ENCODE peak calls at places on chromosomes 5 and 9, in seven cellular contexts. One of them, this sample, is unnamed.

GRCh38 chr9:127565231-127565630 is 46.8 kb upstream of the STXBP1 start:
- DNase-seq in right lobe of liver: no peak
- DNase-seq in SK-N-SH: no peak
- DNase-seq in omental fat pad: no peak
- DNase-seq in fibroblast of the aortic adventitia: no peak
- DNase-seq in cardiac muscle cell: no peak
- DNase-seq in AG04450: no peak
- DNase-seq in this sample: no peak

GRCh38 chr5:55469838-55470237 is 64.9 kb downstream of the PLPP1 start:
- DNase-seq in right lobe of liver: no peak
- DNase-seq in SK-N-SH: no peak
- DNase-seq in omental fat pad: no peak
- DNase-seq in fibroblast of the aortic adventitia: no peak
- DNase-seq in cardiac muscle cell: no peak
- DNase-seq in AG04450: no peak
- DNase-seq in this sample: no peak

GRCh38 chr5:178425621-178426068 is 164.5 kb downstream of the COL23A1 start:
- DNase-seq in right lobe of liver: no peak
- DNase-seq in SK-N-SH: peak
- DNase-seq in omental fat pad: no peak
- DNase-seq in fibroblast of the aortic adventitia: no peak
- DNase-seq in cardiac muscle cell: no peak
- DNase-seq in AG04450: no peak
- DNase-seq in this sample: peak

GRCh38 chr5:3139596-3139995 is 388.1 kb upstream of the IRX2 start:
- DNase-seq in right lobe of liver: no peak
- DNase-seq in SK-N-SH: no peak
- DNase-seq in omental fat pad: no peak
- DNase-seq in fibroblast of the aortic adventitia: no peak
- DNase-seq in cardiac muscle cell: no peak
- DNase-seq in AG04450: no peak
- DNase-seq in this sample: no peak

GRCh38 chr5:85010014-85010562 is 625.4 kb upstream of the EDIL3 start:
- DNase-seq in right lobe of liver: no peak
- DNase-seq in SK-N-SH: no peak
- DNase-seq in omental fat pad: no peak
- DNase-seq in fibroblast of the aortic adventitia: no peak
- DNase-seq in cardiac muscle cell: no peak
- DNase-seq in AG04450: no peak
- DNase-seq in this sample: no peak

GRCh38 chr9:38332625-38333024 is 59.9 kb upstream of the ALDH1B1 start:
- DNase-seq in right lobe of liver: no peak
- DNase-seq in SK-N-SH: no peak
- DNase-seq in omental fat pad: no peak
- DNase-seq in fibroblast of the aortic adventitia: no peak
- DNase-seq in cardiac muscle cell: no peak
- DNase-seq in AG04450: no peak
- DNase-seq in this sample: peak

GRCh38 chr9:89542461-89543021 is 44.6 kb upstream of the SEMA4D start:
- DNase-seq in right lobe of liver: no peak
- DNase-seq in SK-N-SH: peak
- DNase-seq in omental fat pad: no peak
- DNase-seq in fibroblast of the aortic adventitia: no peak
- DNase-seq in cardiac muscle cell: no peak
- DNase-seq in AG04450: no peak
- DNase-seq in this sample: no peak

GRCh38 chr5:55004728-55005127 is 19.3 kb upstream of the GZMK start:
- DNase-seq in right lobe of liver: no peak
- DNase-seq in SK-N-SH: no peak
- DNase-seq in omental fat pad: no peak
- DNase-seq in fibroblast of the aortic adventitia: peak
- DNase-seq in cardiac muscle cell: no peak
- DNase-seq in AG04450: no peak
- DNase-seq in this sample: no peak

GRCh38 chr9:27787941-27788340 is 214.7 kb upstream of the C9orf72 start:
- DNase-seq in right lobe of liver: no peak
- DNase-seq in SK-N-SH: no peak
- DNase-seq in omental fat pad: no peak
- DNase-seq in fibroblast of the aortic adventitia: no peak
- DNase-seq in cardiac muscle cell: no peak
- DNase-seq in AG04450: no peak
- DNase-seq in this sample: no peak

GRCh38 chr5:9869616-9870288 is 239.6 kb upstream of the TAS2R1 start:
- DNase-seq in right lobe of liver: no peak
- DNase-seq in SK-N-SH: no peak
- DNase-seq in omental fat pad: no peak
- DNase-seq in fibroblast of the aortic adventitia: peak
- DNase-seq in cardiac muscle cell: no peak
- DNase-seq in AG04450: peak
- DNase-seq in this sample: no peak

GRCh38 chr5:4674176-4674575 is 466.0 kb upstream of the ADAMTS16 start:
- DNase-seq in right lobe of liver: no peak
- DNase-seq in SK-N-SH: no peak
- DNase-seq in omental fat pad: no peak
- DNase-seq in fibroblast of the aortic adventitia: peak
- DNase-seq in cardiac muscle cell: peak
- DNase-seq in AG04450: no peak
- DNase-seq in this sample: no peak

DNA sequence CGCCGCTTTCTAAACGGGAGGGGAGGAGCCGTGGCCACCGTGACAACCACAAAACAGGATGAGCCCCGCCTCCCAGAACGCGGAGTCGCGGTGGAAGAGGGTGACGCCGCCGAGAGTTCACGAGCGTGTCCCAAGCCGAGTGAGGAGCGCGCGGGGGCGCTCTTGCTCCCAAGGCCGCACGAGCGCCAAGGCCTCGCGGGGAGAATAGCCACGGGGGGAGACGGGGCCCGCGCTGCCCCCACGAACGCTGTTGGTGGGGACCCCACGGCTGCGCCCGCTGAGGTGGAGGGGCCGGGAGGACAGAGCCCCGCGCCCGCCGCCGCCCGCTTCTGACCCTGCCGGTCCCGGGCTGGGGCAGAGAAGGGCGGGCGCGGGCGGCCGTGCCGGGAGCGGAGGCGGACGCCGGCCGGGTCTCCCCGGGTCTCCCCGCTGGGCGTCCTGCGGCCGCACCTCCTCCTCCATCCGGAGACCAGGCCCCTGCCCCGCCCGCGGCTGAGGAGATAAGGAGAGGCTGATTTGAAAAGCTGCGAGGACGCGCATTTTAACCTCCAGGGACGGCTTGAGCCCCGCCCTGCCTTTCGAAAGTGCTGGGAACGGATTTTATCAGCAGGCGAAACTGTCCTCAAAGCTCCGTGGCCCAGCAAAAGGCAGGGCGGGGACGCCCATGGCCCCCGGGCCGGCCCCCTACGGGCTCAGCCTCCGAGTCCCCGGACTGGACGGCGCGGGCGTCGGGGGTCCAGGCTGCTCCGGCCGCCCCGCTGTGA is 3.8 kb upstream of the NKD2 start:
- DNase-seq in right lobe of liver: peak
- DNase-seq in SK-N-SH: peak
- DNase-seq in omental fat pad: peak
- DNase-seq in fibroblast of the aortic adventitia: peak
- DNase-seq in cardiac muscle cell: peak
- DNase-seq in AG04450: no peak
- DNase-seq in this sample: peak
- TF ChIP-seq CTCF in right lobe of liver: peak
- TF ChIP-seq CTCF in SK-N-SH: no peak
- TF ChIP-seq CTCF in omental fat pad: no peak
- TF ChIP-seq CTCF in fibroblast of the aortic adventitia: peak
- TF ChIP-seq CTCF in cardiac muscle cell: peak
- TF ChIP-seq CTCF in AG04450: no peak
- TF ChIP-seq CTCF in this sample: peak

GRCh38 chr9:96230002-96230401 is 72.0 kb downstream of the HSD17B3 start:
- DNase-seq in right lobe of liver: no peak
- DNase-seq in SK-N-SH: no peak
- DNase-seq in omental fat pad: no peak
- DNase-seq in fibroblast of the aortic adventitia: no peak
- DNase-seq in cardiac muscle cell: no peak
- DNase-seq in AG04450: no peak
- DNase-seq in this sample: no peak
- TF ChIP-seq CTCF in right lobe of liver: no peak
- TF ChIP-seq CTCF in SK-N-SH: no peak
- TF ChIP-seq CTCF in omental fat pad: no peak
- TF ChIP-seq CTCF in fibroblast of the aortic adventitia: peak
- TF ChIP-seq CTCF in cardiac muscle cell: no peak
- TF ChIP-seq CTCF in AG04450: peak
- TF ChIP-seq CTCF in this sample: peak

DNA sequence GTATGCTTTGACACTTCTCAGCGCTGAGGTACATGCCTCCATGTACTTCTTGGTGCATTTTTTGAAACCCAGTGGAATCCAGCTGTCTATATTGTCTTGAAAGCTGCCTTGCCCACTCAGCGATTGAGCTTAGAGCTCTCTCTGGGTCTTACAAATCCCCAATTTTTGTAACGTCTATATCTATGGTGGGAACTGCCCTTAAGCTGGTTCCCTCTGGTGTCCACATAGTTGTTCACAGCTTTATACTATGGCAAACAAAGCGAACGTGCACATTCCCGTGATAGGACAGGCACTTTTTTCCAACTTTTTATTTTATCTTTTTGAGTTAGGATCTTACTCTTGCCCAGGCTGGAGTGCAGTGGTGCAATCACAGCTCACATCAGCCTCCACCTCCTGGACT is 20.9 kb downstream of the CDHR2 start:
- DNase-seq in right lobe of liver: no peak
- DNase-seq in SK-N-SH: no peak
- DNase-seq in omental fat pad: no peak
- DNase-seq in fibroblast of the aortic adventitia: peak
- DNase-seq in cardiac muscle cell: no peak
- DNase-seq in AG04450: peak
- DNase-seq in this sample: no peak
- TF ChIP-seq CTCF in right lobe of liver: no peak
- TF ChIP-seq CTCF in SK-N-SH: peak
- TF ChIP-seq CTCF in omental fat pad: no peak
- TF ChIP-seq CTCF in fibroblast of the aortic adventitia: peak
- TF ChIP-seq CTCF in cardiac muscle cell: peak
- TF ChIP-seq CTCF in AG04450: peak
- TF ChIP-seq CTCF in this sample: peak

GRCh38 chr5:31413030-31413812 is 118.7 kb downstream of the DROSHA start:
- DNase-seq in right lobe of liver: no peak
- DNase-seq in SK-N-SH: no peak
- DNase-seq in omental fat pad: no peak
- DNase-seq in fibroblast of the aortic adventitia: no peak
- DNase-seq in cardiac muscle cell: no peak
- DNase-seq in AG04450: no peak
- DNase-seq in this sample: no peak

GRCh38 chr5:31416547-31416946 is 115.3 kb downstream of the DROSHA start:
- DNase-seq in right lobe of liver: no peak
- DNase-seq in SK-N-SH: no peak
- DNase-seq in omental fat pad: no peak
- DNase-seq in fibroblast of the aortic adventitia: no peak
- DNase-seq in cardiac muscle cell: no peak
- DNase-seq in AG04450: no peak
- DNase-seq in this sample: no peak

GRCh38 chr5:31412324-31412723 is 119.6 kb downstream of the DROSHA start:
- DNase-seq in right lobe of liver: no peak
- DNase-seq in SK-N-SH: no peak
- DNase-seq in omental fat pad: no peak
- DNase-seq in fibroblast of the aortic adventitia: peak
- DNase-seq in cardiac muscle cell: no peak
- DNase-seq in AG04450: no peak
- DNase-seq in this sample: no peak

GRCh38 chr5:31410089-31410488 is 121.8 kb downstream of the DROSHA start:
- DNase-seq in right lobe of liver: no peak
- DNase-seq in SK-N-SH: no peak
- DNase-seq in omental fat pad: no peak
- DNase-seq in fibroblast of the aortic adventitia: no peak
- DNase-seq in cardiac muscle cell: no peak
- DNase-seq in AG04450: no peak
- DNase-seq in this sample: no peak

DNA sequence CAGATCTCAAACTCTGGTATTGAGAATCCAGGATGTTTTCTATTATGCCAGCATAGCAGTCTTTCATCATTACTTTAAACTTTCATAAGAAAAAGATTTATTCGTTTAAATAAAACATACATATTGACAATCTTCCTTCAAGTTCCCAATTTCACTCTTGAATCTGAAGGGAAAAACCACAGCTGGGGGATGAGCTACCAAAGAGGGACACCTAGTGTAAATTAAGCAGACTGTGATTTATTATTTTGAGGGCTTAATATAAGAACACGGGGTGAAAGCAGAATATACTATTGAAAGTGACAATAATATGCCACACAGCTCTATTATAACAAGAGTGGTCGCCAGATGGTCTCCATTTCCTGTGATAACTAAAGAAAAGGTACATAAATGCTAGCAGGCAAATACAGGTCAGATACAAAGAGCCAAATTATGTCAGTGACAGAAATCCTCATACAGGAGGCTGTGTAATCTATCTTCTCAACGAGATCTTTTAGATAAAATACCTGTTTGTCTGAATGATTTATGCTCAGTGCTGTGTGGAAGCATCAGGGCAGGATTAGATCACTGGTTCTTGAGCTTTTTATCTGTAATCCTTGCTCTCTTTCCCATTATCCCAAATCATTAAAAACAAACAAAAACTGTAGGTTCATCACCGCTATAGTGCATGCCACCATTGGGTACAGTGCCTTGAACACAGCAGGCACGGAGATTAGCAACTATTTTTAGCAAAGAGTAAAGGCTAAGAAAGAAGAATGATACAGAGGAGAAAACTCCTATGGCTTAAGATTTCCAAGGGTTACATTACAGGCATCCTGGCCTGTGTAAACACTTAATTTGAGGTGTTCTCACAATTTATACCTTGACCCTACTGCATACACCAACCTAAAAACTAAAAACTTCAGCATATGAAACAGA is 116.6 kb downstream of the DROSHA start:
- DNase-seq in right lobe of liver: no peak
- DNase-seq in SK-N-SH: peak
- DNase-seq in omental fat pad: no peak
- DNase-seq in fibroblast of the aortic adventitia: peak
- DNase-seq in cardiac muscle cell: no peak
- DNase-seq in AG04450: no peak
- DNase-seq in this sample: no peak
- TF ChIP-seq CTCF in right lobe of liver: no peak
- TF ChIP-seq CTCF in SK-N-SH: peak
- TF ChIP-seq CTCF in omental fat pad: no peak
- TF ChIP-seq CTCF in fibroblast of the aortic adventitia: no peak
- TF ChIP-seq CTCF in cardiac muscle cell: no peak
- TF ChIP-seq CTCF in AG04450: no peak
- TF ChIP-seq CTCF in this sample: peak

GRCh38 chr5:52007230-52007858 is 624.1 kb downstream of the ISL1 start:
- DNase-seq in right lobe of liver: no peak
- DNase-seq in SK-N-SH: peak
- DNase-seq in omental fat pad: no peak
- DNase-seq in fibroblast of the aortic adventitia: peak
- DNase-seq in cardiac muscle cell: peak
- DNase-seq in AG04450: no peak
- DNase-seq in this sample: no peak
- TF ChIP-seq CTCF in right lobe of liver: peak
- TF ChIP-seq CTCF in SK-N-SH: peak
- TF ChIP-seq CTCF in omental fat pad: no peak
- TF ChIP-seq CTCF in fibroblast of the aortic adventitia: peak
- TF ChIP-seq CTCF in cardiac muscle cell: peak
- TF ChIP-seq CTCF in AG04450: peak
- TF ChIP-seq CTCF in this sample: peak